ENCODE peak calls at places on chromosomes 2 and 18, in four cellular contexts. Q, Y, W and E are unnamed samples.

GRCh38 chr18:48829443-48830149 is 121.2 kb downstream of the SMAD7 start:
- DNase-seq in Q (no peak), Y (no peak), W (peak; percentile 67), E (no peak)

GRCh38 chr2:140747665-140748064 is 1383.2 kb downstream of the LRP1B start:
- DNase-seq in Q (no peak), Y (no peak), W (no peak), E (no peak)

GRCh38 chr2:189164732-189165131 is 14.8 kb downstream of the COL5A2 start:
- DNase-seq in Q (no peak), Y (peak; percentile 60), W (no peak), E (no peak)

GRCh38 chr18:44823782-44824181 is 143.1 kb downstream of the SETBP1 start:
- DNase-seq in Q (no peak), Y (no peak), W (no peak), E (no peak)

GRCh38 chr2:15158532-15158931 is 402.6 kb downstream of the NBAS start:
- DNase-seq in Q (no peak), Y (no peak), W (no peak), E (no peak)

GRCh38 chr18:21110667-21111350 is 804 bp downstream of the ROCK1 start:
- DNase-seq in Q (no peak), Y (peak; percentile 12), W (peak; percentile 95), E (peak; percentile 57)

GRCh38 chr2:16191431-16192200 is 251.3 kb downstream of the MYCN start:
- DNase-seq in Q (no peak), Y (no peak), W (no peak), E (no peak)

GRCh38 chr2:196927318-196928225 is 1.1 kb upstream of the PGAP1 start:
- DNase-seq in Q (peak; percentile 57), Y (peak; percentile 21), W (no peak), E (no peak)

GRCh38 chr2:152466041-152466440 is 131.1 kb downstream of the FMNL2 start:
- DNase-seq in Q (no peak), Y (no peak), W (no peak), E (no peak)

GRCh38 chr2:131094655-131095281 is 1.5 kb upstream of the FAM168B start:
- DNase-seq in Q (peak; percentile 50), Y (no peak), W (no peak), E (no peak)

GRCh38 chr2:16666453-16666801 is 793 bp upstream of the CYRIA start:
- DNase-seq in Q (no peak), Y (no peak), W (no peak), E (no peak)

GRCh38 chr2:73640946-73641766 is 1.1 kb downstream of the NAT8 start:
- DNase-seq in Q (no peak), Y (no peak), W (no peak), E (no peak)

GRCh38 chr2:82478641-82479040 is 1980.4 kb downstream of the SUCLG1 start:
- DNase-seq in Q (no peak), Y (no peak), W (no peak), E (no peak)

GRCh38 chr2:11498543-11499034 is 32.6 kb upstream of the E2F6 start:
- DNase-seq in Q (peak; percentile 80), Y (peak; percentile 64), W (peak; percentile 85), E (peak; percentile 40)

GRCh38 chr2:123085479-123085878 is 939.6 kb upstream of the CNTNAP5 start:
- DNase-seq in Q (no peak), Y (no peak), W (no peak), E (no peak)

GRCh38 chr18:13070460-13070859 is 79.3 kb downstream of the CEP192 start:
- DNase-seq in Q (peak; percentile 50), Y (no peak), W (no peak), E (no peak)

GRCh38 chr2:8441986-8442385 is 239.9 kb upstream of the ID2 start:
- DNase-seq in Q (no peak), Y (no peak), W (no peak), E (no peak)

GRCh38 chr2:65292461-65293127 is 65.0 kb downstream of the ACTR2 start:
- DNase-seq in Q (no peak), Y (no peak), W (no peak), E (no peak)

GRCh38 chr2:187453078-187453641 is 5.1 kb upstream of the CALCRL start:
- DNase-seq in Q (no peak), Y (no peak), W (no peak), E (no peak)

GRCh38 chr2:54422072-54422581 is 34.0 kb upstream of the SPTBN1 start:
- DNase-seq in Q (no peak), Y (no peak), W (no peak), E (no peak)

GRCh38 chr2:76307495-76307894 is 596.8 kb upstream of the GCFC2 start:
- DNase-seq in Q (no peak), Y (no peak), W (no peak), E (no peak)

GRCh38 chr2:50143822-50144575 is 887.9 kb downstream of the NRXN1 start:
- DNase-seq in Q (peak; percentile 68), Y (peak; percentile 6), W (no peak), E (no peak)

GRCh38 chr2:10303634-10304378 is 1.1 kb downstream of the HPCAL1 start:
- DNase-seq in Q (peak; percentile 44), Y (no peak), W (peak; percentile 92), E (peak; percentile 43)

GRCh38 chr18:29154758-29155725 is 978.1 kb upstream of the CDH2 start:
- DNase-seq in Q (no peak), Y (no peak), W (no peak), E (no peak)

GRCh38 chr2:41853427-41854191 is 194.2 kb upstream of the PKDCC start:
- DNase-seq in Q (peak; percentile 71), Y (peak; percentile 76), W (no peak), E (no peak)

GRCh38 chr2:168935810-168936581 is 34.9 kb downstream of the G6PC2 start:
- DNase-seq in Q (no peak), Y (no peak), W (no peak), E (no peak)

GRCh38 chr18:49558356-49558755 is 3.5 kb upstream of the LIPG start:
- DNase-seq in Q (no peak), Y (no peak), W (no peak), E (no peak)

GRCh38 chr2:10170256-10170655 is 47.7 kb downstream of the RRM2 start:
- DNase-seq in Q (no peak), Y (no peak), W (peak; percentile 44), E (no peak)

GRCh38 chr2:171166328-171166983 is 5.8 kb upstream of the TLK1 start:
- DNase-seq in Q (peak; percentile 91), Y (no peak), W (no peak), E (no peak)

GRCh38 chr2:240567137-240567871 is 980 bp upstream of the RNPEPL1 start:
- DNase-seq in Q (no peak), Y (no peak), W (peak; percentile 86), E (no peak)

GRCh38 chr2:205633994-205634393 is 48.3 kb upstream of the NRP2 start:
- DNase-seq in Q (no peak), Y (no peak), W (no peak), E (no peak)

GRCh38 chr18:57446322-57446721 is 11.1 kb downstream of the ONECUT2 start:
- DNase-seq in Q (peak; percentile 31), Y (no peak), W (no peak), E (no peak)

GRCh38 chr2:197628043-197628500 is 47.3 kb downstream of the RFTN2 start:
- DNase-seq in Q (no peak), Y (peak; percentile 6), W (no peak), E (peak; percentile 25)

GRCh38 chr18:1483386-1483785 is 578.7 kb downstream of the ADCYAP1 start:
- DNase-seq in Q (no peak), Y (no peak), W (no peak), E (no peak)

GRCh38 chr18:24678626-24679025 is 218.2 kb downstream of the HRH4 start:
- DNase-seq in Q (no peak), Y (no peak), W (no peak), E (no peak)

GRCh38 chr2:83742117-83742782 is 716.8 kb downstream of the SUCLG1 start:
- DNase-seq in Q (no peak), Y (peak; percentile 77), W (no peak), E (no peak)

GRCh38 chr2:169776483-169776802 is 22.2 kb upstream of the SSB start:
- DNase-seq in Q (no peak), Y (no peak), W (no peak), E (no peak)

GRCh38 chr18:50162486-50163304 is 32.3 kb downstream of the MYO5B start:
- DNase-seq in Q (no peak), Y (no peak), W (no peak), E (no peak)

GRCh38 chr2:675460-675859 is 1.7 kb downstream of the TMEM18 start:
- DNase-seq in Q (no peak), Y (no peak), W (peak; percentile 87), E (no peak)
- H3K27ac ChIP-seq in Q (peak overlapping the region; percentile 56), Y (peak overlapping the region; percentile 42), W (no peak overlapping the region), E (no peak overlapping the region)

GRCh38 chr2:85275984-85276540 is 51.7 kb downstream of the TGOLN2 start:
- DNase-seq in Q (no peak), Y (no peak), W (no peak), E (no peak)
- H3K27ac ChIP-seq in Q (no peak overlapping the region), Y (peak overlapping the region; percentile 65), W (no peak overlapping the region), E (no peak overlapping the region)

DNA sequence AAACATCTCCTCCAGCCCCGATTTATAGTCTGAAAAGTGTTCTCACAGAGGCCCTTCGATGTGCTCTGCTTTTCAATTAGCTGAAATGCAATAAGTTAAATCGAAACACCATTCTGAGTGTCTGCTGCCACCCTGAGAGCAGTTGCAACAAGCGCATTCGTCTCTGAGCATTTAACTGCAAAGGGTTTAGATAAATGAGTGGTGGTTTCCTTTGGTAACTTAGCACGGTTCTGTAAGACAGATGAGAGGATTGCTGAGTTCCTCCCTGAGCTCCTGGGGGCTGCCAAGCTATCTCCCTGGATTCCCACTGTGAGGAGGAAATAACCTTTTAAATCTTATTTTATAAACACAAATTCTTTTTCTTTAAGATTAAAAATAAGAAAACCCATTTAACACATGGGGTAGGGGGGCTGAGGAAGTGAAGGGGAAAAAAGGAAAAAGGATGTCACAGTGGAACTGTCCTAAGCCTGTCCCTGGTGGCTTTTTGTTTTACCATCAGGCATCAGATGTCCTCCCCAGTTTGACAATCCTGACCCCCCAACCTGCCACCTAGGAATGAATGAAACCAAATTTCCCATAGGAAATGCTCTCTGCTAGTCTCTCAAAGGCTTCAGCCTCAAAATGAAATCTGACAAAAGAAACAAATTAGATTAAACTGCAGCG is 56.4 kb upstream of the CREB1 start:
- DNase-seq in Q (peak; percentile 30), Y (peak; percentile 50), W (no peak), E (peak; percentile 58)
- H3K27ac ChIP-seq in Q (no peak overlapping the region), Y (no peak overlapping the region), W (no peak overlapping the region), E (peak overlapping the region; percentile 51)

DNA sequence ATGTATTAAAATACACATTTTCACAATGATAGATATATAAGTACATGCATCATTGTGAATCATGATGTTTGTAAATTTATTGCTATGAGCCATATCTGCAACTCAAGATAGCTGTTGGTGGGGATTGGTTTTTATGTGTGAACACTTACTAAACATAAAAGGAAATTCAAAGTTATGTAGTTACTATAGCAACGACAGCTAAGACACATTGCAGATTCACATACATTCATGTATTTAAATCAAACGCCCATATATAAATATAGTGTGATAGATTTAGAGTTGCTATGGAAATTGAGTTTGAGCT is 65.6 kb downstream of the MAPRE2 start:
- DNase-seq in Q (no peak), Y (no peak), W (no peak), E (no peak)
- H3K27ac ChIP-seq in Q (no peak overlapping the region), Y (no peak overlapping the region), W (no peak overlapping the region), E (no peak overlapping the region)